ENCODE peak calls at places on chromosomes 2 and 18, in ten cellular contexts. R is fibroblast of lung, D is HCT116, M is endodermal cell, P is K562, N is NT2/D1, J is mammary epithelial cell, G is MM.1S, U is IMR-90, X is Karpas-422. L is an unnamed sample. For H3K4me1, the result is how much of the 10 kb centered on the place peaks cover.

GRCh38 chr2:66567742-66568141 is 132.8 kb downstream of the MEIS1 start:
- DNase-seq in R (no peak), D (no peak), M (no peak), P (no peak), N (no peak), J (no peak), G (no peak), U (no peak), X (peak), L (no peak)

GRCh38 chr2:152890746-152891145 is 172.3 kb downstream of the ARL6IP6 start:
- DNase-seq in R (no peak), D (no peak), M (no peak), P (no peak), N (no peak), J (no peak), G (no peak), U (no peak), X (no peak), L (no peak)

GRCh38 chr2:140882671-140883620 is 1247.9 kb downstream of the LRP1B start:
- DNase-seq in R (peak), D (no peak), M (no peak), P (no peak), N (no peak), J (no peak), G (no peak), U (peak), X (no peak), L (peak)

GRCh38 chr2:179749210-179749609 is 112.2 kb downstream of the ZNF385B start:
- DNase-seq in R (peak), D (no peak), M (no peak), P (no peak), N (no peak), J (peak), G (no peak), U (peak), X (no peak), L (peak)

GRCh38 chr2:212893216-212893615 is 258.2 kb downstream of the IKZF2 start:
- DNase-seq in R (no peak), D (no peak), M (no peak), P (no peak), N (no peak), J (no peak), G (no peak), U (no peak), X (no peak), L (no peak)

GRCh38 chr18:23462876-23463275 is 9.8 kb downstream of the RIOK3 start:
- DNase-seq in R (peak), D (no peak), M (no peak), P (no peak), N (no peak), J (no peak), G (no peak), U (peak), X (no peak), L (peak)

GRCh38 chr2:136362676-136363390 is 244.9 kb upstream of the CXCR4 start:
- DNase-seq in R (no peak), D (no peak), M (no peak), P (no peak), N (no peak), J (peak), G (peak), U (no peak), X (no peak), L (no peak)

GRCh38 chr2:179137191-179137590 is 87.3 kb upstream of the CCDC141 start:
- DNase-seq in R (no peak), D (no peak), M (no peak), P (no peak), N (no peak), J (peak), G (no peak), U (no peak), X (no peak), L (no peak)

GRCh38 chr2:74525717-74526648 is at the start of gene DQX1:
- DNase-seq in R (peak), D (no peak), M (peak), P (peak), N (no peak), J (peak), G (peak), U (peak), X (peak), L (no peak)

GRCh38 chr2:159855153-159856140 is 57.4 kb upstream of the CD302 start:
- DNase-seq in R (peak), D (no peak), M (no peak), P (no peak), N (no peak), J (peak), G (no peak), U (no peak), X (no peak), L (peak)

GRCh38 chr2:42510191-42510929 is 16.6 kb upstream of the KCNG3 start:
- DNase-seq in R (no peak), D (no peak), M (no peak), P (no peak), N (no peak), J (no peak), G (no peak), U (no peak), X (no peak), L (no peak)

GRCh38 chr2:42867093-42868065 is 75.0 kb upstream of the HAAO start:
- DNase-seq in R (no peak), D (no peak), M (no peak), P (no peak), N (no peak), J (no peak), G (no peak), U (no peak), X (no peak), L (no peak)

GRCh38 chr2:1047485-1047884 is 96.8 kb downstream of the SNTG2 start:
- DNase-seq in R (peak), D (no peak), M (no peak), P (no peak), N (no peak), J (no peak), G (no peak), U (no peak), X (peak), L (no peak)

GRCh38 chr2:200747668-200748618 is 63.8 kb upstream of the BZW1 start:
- DNase-seq in R (peak), D (no peak), M (no peak), P (no peak), N (no peak), J (no peak), G (peak), U (peak), X (no peak), L (peak)

DNA sequence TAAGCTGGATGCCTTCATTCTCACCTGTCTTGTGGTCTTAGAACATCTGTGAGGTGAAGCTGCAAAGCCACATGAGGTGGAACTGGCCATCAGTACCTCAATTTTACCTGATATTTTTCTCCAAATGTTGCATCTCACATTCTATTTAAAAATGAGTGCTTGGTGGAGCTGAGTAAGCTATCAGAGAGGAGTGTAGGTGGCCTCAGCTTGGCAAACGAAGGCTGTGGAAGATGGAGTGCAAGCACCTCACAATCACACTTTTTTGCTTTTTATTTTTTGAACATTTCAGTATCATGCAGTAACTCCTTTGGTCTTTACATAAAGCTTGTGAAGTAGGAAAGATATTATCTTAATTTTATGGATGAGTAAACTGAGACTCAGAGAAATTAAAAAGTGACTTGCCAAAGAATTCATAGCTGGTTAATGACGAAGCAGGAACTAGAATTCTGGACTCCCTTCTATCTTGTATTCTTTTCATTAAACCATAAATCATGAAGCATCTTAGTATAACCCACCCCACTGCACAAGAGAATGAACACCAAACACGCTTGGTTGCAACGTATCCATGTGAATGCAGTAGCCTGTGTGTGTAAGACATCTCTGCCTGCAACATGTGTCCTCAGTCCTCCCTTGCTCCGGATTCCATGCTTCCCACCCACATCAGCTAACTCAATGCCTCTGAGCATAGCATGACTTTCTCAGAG is 27.2 kb downstream of the C2orf49 start:
- DNase-seq in R (no peak), D (no peak), M (no peak), P (no peak), N (no peak), J (no peak), G (no peak), U (no peak), X (no peak), L (no peak)
- H3K9ac ChIP-seq in R (no peak), D (no peak), M (no peak), P (no peak), N (no peak), J (no peak), G (no peak), U (no peak), X (no peak), L (no peak)

GRCh38 chr2:113124181-113124961 is 3.0 kb upstream of the IL1RN start:
- DNase-seq in R (peak), D (no peak), M (no peak), P (no peak), N (no peak), J (peak), G (peak), U (peak), X (no peak), L (peak)
- H3K4me3 ChIP-seq in R (no peak), D (peak), M (no peak), P (no peak), N (no peak), J (no peak), G (peak), U (no peak), X (no peak), L (peak)

GRCh38 chr2:64350996-64351395 is 103.0 kb upstream of the LGALSL start:
- DNase-seq in R (no peak), D (no peak), M (no peak), P (no peak), N (no peak), J (no peak), G (no peak), U (no peak), X (no peak), L (no peak)
- H3K4me1 ChIP-seq in R (under half), D (under half), M (under half), P (under half), N (under half), J (under half), G (under half), U (under half), X (under half), L (under half)

DNA sequence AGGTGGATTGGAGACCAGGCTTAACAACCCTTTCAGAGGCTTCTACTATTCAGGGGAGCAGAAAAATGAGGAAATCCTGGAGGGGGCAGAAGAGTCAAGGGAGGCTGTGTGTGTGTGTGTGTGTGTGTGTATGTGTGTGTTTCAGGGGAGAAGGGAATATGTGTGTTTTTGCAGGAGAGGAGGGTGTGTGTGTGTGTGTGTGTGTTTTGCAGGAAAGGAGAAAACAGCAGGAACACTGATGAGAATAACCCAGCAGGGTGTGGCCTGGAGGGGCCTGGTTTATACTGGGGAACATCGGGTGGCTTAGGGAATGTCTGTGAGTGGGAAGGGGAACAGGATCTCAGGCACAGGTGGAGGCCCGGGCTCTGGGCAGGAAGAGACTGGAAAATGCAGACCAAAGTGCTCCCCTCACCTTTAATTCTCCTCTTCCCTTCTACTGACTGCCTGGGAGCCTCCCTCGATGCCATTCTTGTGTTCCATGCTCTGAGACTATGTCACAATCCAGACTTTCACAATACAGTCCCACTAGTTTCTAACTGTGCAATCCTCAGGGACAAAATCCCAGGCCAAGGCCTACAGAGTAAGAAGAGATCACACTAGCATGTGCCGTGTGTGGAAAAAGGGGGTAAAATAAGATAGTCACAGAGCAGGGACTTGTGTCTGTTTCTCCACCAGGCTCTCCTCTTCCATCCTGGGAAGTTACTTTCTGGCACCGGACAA is 10.0 kb downstream of the CYB5A start:
- DNase-seq in R (peak), D (no peak), M (no peak), P (no peak), N (no peak), J (no peak), G (no peak), U (no peak), X (no peak), L (peak)
- H3K9ac ChIP-seq in R (no peak), D (no peak), M (no peak), P (no peak), N (no peak), J (no peak), G (no peak), U (no peak), X (no peak), L (peak)

L was measured in adipocyte.